ENCODE peak calls at places on chromosomes 11 and 22, in seven cellular contexts. L is A549, C is stomach, U is choroid plexus epithelial cell, X is fibroblast of lung, J is LNCaP clone FGC, S is CD14-positive monocyte. E is an unnamed sample.

GRCh38 chr11:68783216-68783821 is 32.0 kb upstream of the TESMIN start:
- DNase-seq in C (no peak), U (no peak), J (no peak), S (no peak), X (no peak), L (no peak), E (no peak)

GRCh38 chr11:107446822-107447431 is 10.7 kb downstream of the CWF19L2 start:
- DNase-seq in X (no peak), C (no peak), L (no peak), S (no peak), U (no peak), J (no peak), E (no peak)

GRCh38 chr11:111439905-111440304 is 60.8 kb upstream of the POU2AF1 start:
- DNase-seq in S (no peak), L (no peak), U (no peak), C (no peak), J (no peak), X (no peak), E (no peak)

GRCh38 chr11:56885182-56885581 is 103.5 kb upstream of the OR5AK2 start:
- DNase-seq in J (no peak), L (no peak), S (no peak), C (peak; percentile 48), U (no peak), X (no peak), E (no peak)

GRCh38 chr22:33919591-33920501 is at the start of gene LARGE1:
- DNase-seq in U (peak; percentile 27), L (peak; percentile 11), J (no peak), C (peak; percentile 63), S (no peak), X (peak; percentile 29), E (no peak)

GRCh38 chr11:18791175-18792065 is at the start of gene PTPN5:
- DNase-seq in J (no peak), S (no peak), U (peak; percentile 13), L (no peak), X (no peak), C (no peak), E (peak; percentile 23)

GRCh38 chr11:72411623-72412532 is 22.5 kb downstream of the CLPB start:
- DNase-seq in L (no peak), S (peak; percentile 66), J (no peak), X (no peak), U (no peak), C (no peak), E (no peak)

GRCh38 chr11:115963170-115963569 is 459.0 kb upstream of the CADM1 start:
- DNase-seq in L (no peak), X (no peak), S (no peak), J (no peak), C (no peak), U (no peak), E (no peak)

GRCh38 chr22:26354707-26355106 is 74.4 kb upstream of the ASPHD2 start:
- DNase-seq in J (no peak), S (no peak), U (no peak), X (no peak), C (no peak), L (no peak), E (no peak)

GRCh38 chr11:111663820-111664219 is 61.6 kb downstream of the SIK2 start:
- DNase-seq in L (no peak), C (peak; percentile 73), X (no peak), J (peak; percentile 4), U (peak; percentile 65), S (no peak), E (no peak)

GRCh38 chr11:298406-299065 is 790 bp downstream of the IFITM5 start:
- DNase-seq in U (no peak), X (no peak), S (peak; percentile 36), L (no peak), J (no peak), C (no peak), E (no peak)

GRCh38 chr11:111603633-111604130 is 1.4 kb downstream of the SIK2 start:
- DNase-seq in S (no peak), X (no peak), J (no peak), L (no peak), U (peak; percentile 42), C (no peak), E (no peak)

GRCh38 chr11:86644291-86644690 is 28.1 kb downstream of the ME3 start:
- DNase-seq in L (no peak), J (no peak), C (no peak), X (peak; percentile 52), S (no peak), U (peak; percentile 71), E (no peak)

GRCh38 chr11:44402466-44403075 is 92.6 kb upstream of the ALX4 start:
- DNase-seq in S (no peak), J (no peak), U (no peak), L (no peak), X (no peak), C (no peak), E (no peak)

GRCh38 chr11:9090488-9091043 is 833 bp downstream of the SCUBE2 start:
- DNase-seq in L (no peak), C (no peak), S (no peak), X (no peak), J (no peak), U (peak; percentile 37), E (no peak)

GRCh38 chr22:35601743-35602633 is 15.1 kb downstream of the MB start:
- DNase-seq in C (no peak), L (no peak), S (peak; percentile 93), U (peak; percentile 89), X (peak; percentile 67), J (no peak), E (no peak)

GRCh38 chr11:35136311-35136710 is 2.7 kb upstream of the CD44 start:
- DNase-seq in C (no peak), J (no peak), S (no peak), U (no peak), L (no peak), X (no peak), E (no peak)

GRCh38 chr22:46731246-46732040 is 6.6 kb downstream of the CERK start:
- DNase-seq in X (no peak), C (peak; percentile 88), S (no peak), J (no peak), U (no peak), L (no peak), E (no peak)

GRCh38 chr11:469684-470667 is 19.9 kb downstream of the PTDSS2 start:
- DNase-seq in C (peak; percentile 63), S (no peak), U (peak; percentile 91), L (peak; percentile 67), J (peak; percentile 75), X (peak; percentile 88), E (no peak)

GRCh38 chr22:31609716-31610115 is 52.3 kb downstream of the PISD start:
- DNase-seq in X (no peak), J (no peak), S (no peak), L (no peak), C (no peak), U (no peak), E (no peak)

GRCh38 chr22:20471126-20471833 is 24.3 kb downstream of the KLHL22 start:
- DNase-seq in C (no peak), J (no peak), S (no peak), U (no peak), X (no peak), L (no peak), E (no peak)

GRCh38 chr22:20469110-20469855 is 26.3 kb downstream of the KLHL22 start:
- DNase-seq in S (no peak), U (no peak), X (no peak), L (no peak), J (no peak), C (no peak), E (no peak)

GRCh38 chr22:20475115-20475436 is 20.5 kb downstream of the KLHL22 start:
- DNase-seq in J (no peak), X (no peak), C (no peak), L (no peak), U (no peak), S (no peak), E (no peak)

DNA sequence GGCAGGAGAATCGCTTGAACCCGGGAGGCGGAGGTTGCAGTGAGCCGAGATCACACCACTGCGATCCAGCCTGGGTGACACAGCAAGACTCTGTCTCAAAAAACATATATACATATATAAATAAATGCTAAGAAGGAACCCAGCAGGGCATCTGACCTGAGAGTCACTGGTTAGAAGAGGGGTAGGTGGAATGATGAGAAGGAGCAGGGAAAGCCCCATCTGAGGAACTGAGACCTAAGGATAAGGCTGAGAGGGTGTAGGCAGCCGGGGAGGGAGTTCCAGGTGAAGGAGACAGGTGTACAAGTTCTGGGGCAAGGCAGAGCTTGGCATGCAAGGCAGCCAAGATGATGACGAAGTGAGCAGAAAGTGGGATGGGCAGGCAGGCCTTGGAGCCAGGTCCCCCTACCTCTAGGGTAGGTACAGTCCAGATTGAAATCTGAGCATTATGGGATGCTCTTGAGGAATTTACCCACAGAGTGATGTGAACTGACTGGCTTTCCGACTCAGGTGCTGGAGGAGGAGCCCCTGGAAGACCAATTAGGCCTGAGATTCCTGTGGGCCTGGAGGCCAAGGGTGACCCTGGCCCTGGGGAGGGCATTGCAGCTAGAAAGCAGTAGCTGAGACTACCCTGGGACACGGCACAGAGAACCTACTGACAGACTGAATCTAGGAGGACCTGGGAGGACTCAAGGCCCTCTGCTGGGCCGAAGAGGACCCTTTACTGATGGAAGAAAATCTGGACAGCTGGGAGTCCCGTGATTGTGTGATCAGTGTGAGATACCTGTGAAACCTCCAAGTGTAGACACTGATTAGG is 22.8 kb downstream of the KLHL22 start:
- DNase-seq in L (no peak), X (no peak), C (no peak), J (no peak), U (no peak), S (no peak), E (no peak)
- TF ChIP-seq CTCF in L (no peak), X (no peak), C (no peak), J (no peak), U (no peak), S (no peak), E (no peak)

GRCh38 chr11:121338536-121338935 is 46.0 kb downstream of the SC5D start:
- DNase-seq in L (no peak), U (no peak), X (no peak), J (no peak), C (no peak), S (no peak), E (no peak)

GRCh38 chr11:121336279-121336947 is 43.8 kb downstream of the SC5D start:
- DNase-seq in J (no peak), L (no peak), U (no peak), X (no peak), S (no peak), C (no peak), E (no peak)

GRCh38 chr11:121337078-121337477 is 44.5 kb downstream of the SC5D start:
- DNase-seq in L (no peak), C (no peak), U (no peak), J (no peak), S (no peak), X (no peak), E (no peak)

GRCh38 chr11:121337740-121338272 is 45.2 kb downstream of the SC5D start:
- DNase-seq in J (no peak), X (no peak), C (no peak), U (no peak), L (no peak), S (no peak), E (no peak)

GRCh38 chr11:121334973-121335711 is 42.6 kb downstream of the SC5D start:
- DNase-seq in C (no peak), S (no peak), J (no peak), X (peak; percentile 3), U (peak; percentile 40), L (no peak), E (no peak)
- TF ChIP-seq CTCF in C (no peak), S (no peak), J (peak; percentile 44), X (peak; percentile 13), U (peak; percentile 52), L (no peak), E (no peak)

GRCh38 chr22:48968201-48968959 is 859.3 kb downstream of the BRD1 start:
- DNase-seq in L (no peak), C (peak; percentile 26), X (no peak), J (peak; percentile 13), U (no peak), S (peak; percentile 33), E (no peak)
- TF ChIP-seq CTCF in L (peak; percentile 12), C (no peak), X (no peak), J (peak; percentile 64), U (peak; percentile 9), S (no peak), E (no peak)

GRCh38 chr22:30555282-30556210 is 9.0 kb upstream of the SEC14L6 start:
- DNase-seq in C (no peak), U (no peak), X (no peak), L (no peak), S (no peak), J (no peak), E (no peak)
- TF ChIP-seq CTCF in C (no peak), U (no peak), X (no peak), L (no peak), S (no peak), J (no peak), E (no peak)

E was measured in D721Med.